ENCODE peak calls at places on chromosomes 12 and 14, in seven cellular contexts. M, G, H, C, I, X and B are unnamed samples.
A peak's percentile ranks its signal among the peaks of the same experiment; 100 is the strongest.

GRCh38 chr12:25730489-25731349 is 177.6 kb upstream of the LMNTD1 start:
- DNase-seq in M (no peak), G (no peak), H (no peak), C (no peak), I (no peak), X (no peak), B (no peak)

GRCh38 chr12:124654666-124655316 is 87.4 kb upstream of the NCOR2 start:
- DNase-seq in M (peak; percentile 78), G (no peak), H (peak; percentile 76), C (no peak), I (no peak), X (peak; percentile 71), B (no peak)

GRCh38 chr12:131909596-131910219 is 15.3 kb downstream of the ULK1 start:
- DNase-seq in M (no peak), G (no peak), H (peak; percentile 47), C (no peak), I (no peak), X (no peak), B (no peak)

GRCh38 chr12:44876554-44877275 is 600 bp upstream of the NELL2 start:
- DNase-seq in M (peak; percentile 65), G (peak; percentile 70), H (peak; percentile 27), C (no peak), I (peak; percentile 34), X (peak; percentile 21), B (peak; percentile 47)

GRCh38 chr14:68975667-68976066 is 3.4 kb downstream of the ACTN1 start:
- DNase-seq in M (no peak), G (peak; percentile 54), H (no peak), C (no peak), I (no peak), X (no peak), B (peak; percentile 84)

GRCh38 chr14:75826599-75826998 is 155.2 kb downstream of the TGFB3 start:
- DNase-seq in M (no peak), G (no peak), H (no peak), C (no peak), I (no peak), X (no peak), B (no peak)

GRCh38 chr12:44779766-44780165 is 96.3 kb downstream of the NELL2 start:
- DNase-seq in M (no peak), G (no peak), H (no peak), C (no peak), I (no peak), X (no peak), B (no peak)

GRCh38 chr12:71730936-71731335 is 23.7 kb upstream of the RAB21 start:
- DNase-seq in M (no peak), G (no peak), H (no peak), C (no peak), I (no peak), X (no peak), B (no peak)

GRCh38 chr12:58547217-58547616 is 373.1 kb downstream of the LRIG3 start:
- DNase-seq in M (no peak), G (peak; percentile 14), H (no peak), C (no peak), I (no peak), X (no peak), B (no peak)

GRCh38 chr14:61565181-61565580 is 130.1 kb upstream of the HIF1A start:
- DNase-seq in M (no peak), G (no peak), H (no peak), C (no peak), I (no peak), X (no peak), B (no peak)

GRCh38 chr12:104682790-104683279 is 226.1 kb downstream of the CHST11 start:
- DNase-seq in M (no peak), G (no peak), H (no peak), C (no peak), I (peak; percentile 57), X (no peak), B (no peak)

GRCh38 chr12:79140711-79141110 is 276.1 kb downstream of the SYT1 start:
- DNase-seq in M (no peak), G (no peak), H (no peak), C (no peak), I (no peak), X (no peak), B (no peak)

GRCh38 chr12:53205747-53206146 is 1.3 kb downstream of the ITGB7 start:
- DNase-seq in M (no peak), G (no peak), H (no peak), C (no peak), I (peak; percentile 42), X (no peak), B (peak; percentile 95)

GRCh38 chr14:65071544-65071943 is 30.8 kb downstream of the MAX start:
- DNase-seq in M (no peak), G (no peak), H (no peak), C (no peak), I (no peak), X (no peak), B (no peak)

GRCh38 chr12:46609281-46609623 is 216.5 kb downstream of the SLC38A4 start:
- DNase-seq in M (no peak), G (no peak), H (no peak), C (no peak), I (no peak), X (no peak), B (no peak)

GRCh38 chr12:49868952-49869815 is 26.3 kb upstream of the BCDIN3D start:
- DNase-seq in M (peak; percentile 82), G (peak; percentile 93), H (peak; percentile 100), C (peak; percentile 73), I (no peak), X (peak; percentile 80), B (peak; percentile 97)

GRCh38 chr12:87231818-87232217 is 797.4 kb downstream of the C12orf50 start:
- DNase-seq in M (no peak), G (no peak), H (no peak), C (no peak), I (no peak), X (no peak), B (no peak)

GRCh38 chr12:70365648-70366518 is at the start of gene KCNMB4:
- DNase-seq in M (peak; percentile 78), G (peak; percentile 73), H (peak; percentile 79), C (peak; percentile 65), I (peak; percentile 70), X (peak; percentile 36), B (peak; percentile 77)

GRCh38 chr12:128671528-128672042 is 152.2 kb downstream of the SLC15A4 start:
- DNase-seq in M (no peak), G (no peak), H (no peak), C (no peak), I (no peak), X (no peak), B (no peak)

GRCh38 chr14:72892103-72892878 is 1.6 kb downstream of the DPF3 start:
- DNase-seq in M (no peak), G (peak; percentile 14), H (peak; percentile 48), C (no peak), I (peak; percentile 6), X (peak; percentile 13), B (peak; percentile 63)

GRCh38 chr12:107287436-107288413 is 194.4 kb upstream of the CRY1 start:
- DNase-seq in M (no peak), G (no peak), H (no peak), C (no peak), I (no peak), X (no peak), B (no peak)

GRCh38 chr12:32881107-32881506 is 15.5 kb downstream of the PKP2 start:
- DNase-seq in M (no peak), G (no peak), H (peak; percentile 15), C (no peak), I (no peak), X (no peak), B (no peak)

GRCh38 chr14:103898711-103899110 is 29.5 kb upstream of the TDRD9 start:
- DNase-seq in M (no peak), G (no peak), H (no peak), C (no peak), I (no peak), X (no peak), B (no peak)

GRCh38 chr12:69238589-69239285 is 632 bp upstream of the CPSF6 start:
- DNase-seq in M (no peak), G (no peak), H (no peak), C (no peak), I (no peak), X (no peak), B (no peak)

GRCh38 chr14:86675059-86675458 is 1145.1 kb downstream of the FLRT2 start:
- DNase-seq in M (no peak), G (no peak), H (no peak), C (no peak), I (no peak), X (no peak), B (no peak)

GRCh38 chr12:48873096-48873495 is 7.4 kb upstream of the RND1 start:
- DNase-seq in M (no peak), G (no peak), H (no peak), C (no peak), I (no peak), X (no peak), B (no peak)

GRCh38 chr14:23356662-23357061 is 4.0 kb upstream of the SLC22A17 start:
- DNase-seq in M (no peak), G (no peak), H (no peak), C (no peak), I (no peak), X (no peak), B (no peak)

DNA sequence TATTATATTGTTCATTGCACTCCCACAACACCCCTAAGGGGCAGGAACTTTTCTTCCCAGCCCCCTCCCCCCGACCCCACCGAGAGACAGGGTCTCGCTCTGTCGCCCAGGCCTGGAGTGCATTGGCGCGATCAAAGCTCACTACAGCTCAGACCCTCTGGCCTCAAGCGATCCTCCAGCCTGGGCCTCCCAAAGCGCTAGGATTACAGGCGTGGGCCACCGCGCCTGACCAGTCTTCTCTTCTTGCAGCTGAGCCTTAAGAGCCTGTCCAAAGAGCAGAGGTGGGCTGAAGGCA is 310 bp upstream of the UNG start:
- DNase-seq in M (no peak), G (no peak), H (no peak), C (no peak), I (no peak), X (no peak), B (no peak)
- H3K4me1 ChIP-seq in M (peaks cover 26% of the 10 kb centered on the region), G (peaks cover 10% of the 10 kb centered on the region), H (peaks cover 5% of the 10 kb centered on the region), C (peaks cover 34% of the 10 kb centered on the region), I (peaks cover 32% of the 10 kb centered on the region), X (peaks cover 43% of the 10 kb centered on the region), B (peaks cover 40% of the 10 kb centered on the region)

GRCh38 chr14:100022772-100023451 is 42.3 kb upstream of the EVL start:
- DNase-seq in M (no peak), G (peak; percentile 55), H (no peak), C (no peak), I (no peak), X (no peak), B (no peak)
- H3K4me1 ChIP-seq in M (peaks cover 18% of the 10 kb centered on the region), G (peaks cover 49% of the 10 kb centered on the region), H (peaks cover 42% of the 10 kb centered on the region), C (peaks cover 16% of the 10 kb centered on the region), I (no peaks in the 10 kb centered on the region), X (peaks cover 4% of the 10 kb centered on the region), B (peaks cover 9% of the 10 kb centered on the region)

DNA sequence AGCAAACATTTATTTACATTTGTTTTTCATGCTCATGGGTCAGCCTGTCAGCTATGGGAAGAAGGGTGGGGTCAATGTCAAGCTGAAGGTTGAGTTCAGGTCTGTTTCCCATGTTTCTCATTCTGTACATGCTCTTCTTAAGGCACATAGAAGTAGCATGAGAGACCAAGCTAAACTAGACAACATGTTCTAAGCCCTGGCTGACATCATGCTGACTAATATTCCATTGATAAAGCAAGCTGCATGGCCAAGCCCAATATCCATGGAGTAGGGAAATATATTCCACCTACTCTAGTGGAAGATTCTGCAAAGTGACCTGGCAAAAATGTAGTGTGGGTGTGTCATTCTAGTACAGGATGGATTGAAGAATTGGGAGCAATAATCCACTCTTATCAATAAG is 44.1 kb downstream of the PLXNC1 start:
- DNase-seq in M (no peak), G (no peak), H (no peak), C (no peak), I (no peak), X (no peak), B (no peak)
- H3K4me1 ChIP-seq in M (no peaks in the 10 kb centered on the region), G (no peaks in the 10 kb centered on the region), H (peaks cover under 1% of the 10 kb centered on the region), C (no peaks in the 10 kb centered on the region), I (no peaks in the 10 kb centered on the region), X (no peaks in the 10 kb centered on the region), B (no peaks in the 10 kb centered on the region)

GRCh38 chr12:20492251-20492728 is 124.0 kb downstream of the PDE3A start:
- DNase-seq in M (no peak), G (no peak), H (no peak), C (no peak), I (no peak), X (no peak), B (no peak)
- H3K4me1 ChIP-seq in M (no peaks in the 10 kb centered on the region), G (no peaks in the 10 kb centered on the region), H (peaks cover 17% of the 10 kb centered on the region), C (peaks cover 3% of the 10 kb centered on the region), I (no peaks in the 10 kb centered on the region), X (no peaks in the 10 kb centered on the region), B (peaks cover 38% of the 10 kb centered on the region)